ENCODE peak calls at places on chromosomes 2 and 18, in six cellular contexts. M is Caki2, K is SIG-M5, F is hepatocyte, B is tibial artery, N is midbrain. J is an unnamed sample.

GRCh38 chr2:100240386-100240785 is 81.9 kb downstream of the LONRF2 start:
- DNase-seq in F (no peak), N (no peak), K (no peak), B (no peak), M (no peak), J (no peak)

GRCh38 chr2:6917071-6917760 is at the start of gene RNF144A:
- DNase-seq in B (no peak), F (peak), K (no peak), M (peak), N (peak), J (peak)

GRCh38 chr2:105746177-105747080 is 1.7 kb downstream of the NCK2 start:
- DNase-seq in F (peak), M (no peak), N (no peak), K (no peak), B (peak), J (peak)

GRCh38 chr2:241096979-241097378 is 5.1 kb downstream of the MTERF4 start:
- DNase-seq in B (no peak), K (no peak), M (no peak), N (no peak), F (no peak), J (no peak)

GRCh38 chr2:161041356-161041755 is 118.9 kb upstream of the TANK start:
- DNase-seq in M (no peak), N (no peak), K (no peak), F (no peak), B (no peak), J (no peak)

GRCh38 chr2:62870966-62871365 is 165.5 kb downstream of the EHBP1 start:
- DNase-seq in B (no peak), F (no peak), M (no peak), N (no peak), K (no peak), J (no peak)

GRCh38 chr18:50424877-50425690 is 50.2 kb downstream of the SKA1 start:
- DNase-seq in N (no peak), B (no peak), F (peak), K (no peak), M (peak), J (no peak)

GRCh38 chr2:41970898-41971660 is 76.7 kb upstream of the PKDCC start:
- DNase-seq in B (no peak), K (no peak), F (no peak), M (no peak), N (no peak), J (no peak)

GRCh38 chr2:220504890-220505564 is 877.6 kb downstream of the SLC4A3 start:
- DNase-seq in M (peak), K (no peak), N (no peak), F (peak), B (no peak), J (no peak)

GRCh38 chr2:112340416-112340815 is 65.0 kb downstream of the ZC3H6 start:
- DNase-seq in F (peak), N (no peak), K (no peak), B (no peak), M (no peak), J (no peak)

GRCh38 chr18:46574740-46575108 is 82.3 kb downstream of the LOXHD1 start:
- DNase-seq in M (no peak), K (no peak), F (no peak), N (no peak), B (no peak), J (no peak)

GRCh38 chr18:45628979-45629958 is 14.0 kb downstream of the SLC14A2 start:
- DNase-seq in F (no peak), M (no peak), K (no peak), N (no peak), B (no peak), J (no peak)

GRCh38 chr2:214378455-214379103 is 32.3 kb upstream of the VWC2L start:
- DNase-seq in N (no peak), K (no peak), B (no peak), M (no peak), F (no peak), J (no peak)

GRCh38 chr2:197502201-197502600 is 2.0 kb downstream of the HSPE1 start:
- DNase-seq in M (peak), B (no peak), N (no peak), K (no peak), F (no peak), J (no peak)

GRCh38 chr2:189236066-189236465 is 56.5 kb upstream of the COL5A2 start:
- DNase-seq in B (no peak), K (no peak), N (no peak), M (no peak), F (no peak), J (no peak)

GRCh38 chr2:217452928-217453327 is 549.9 kb downstream of the TNS1 start:
- DNase-seq in M (no peak), K (no peak), B (no peak), F (no peak), N (no peak), J (no peak)

GRCh38 chr2:162509288-162509968 is 165.5 kb downstream of the GCA start:
- DNase-seq in N (no peak), M (peak), K (no peak), B (no peak), F (no peak), J (no peak)

GRCh38 chr2:168773719-168774521 is 28.5 kb upstream of the NOSTRIN start:
- DNase-seq in F (peak), N (peak), M (peak), K (no peak), B (no peak), J (peak)

GRCh38 chr2:53028259-53028658 is 739.3 kb upstream of the CHAC2 start:
- DNase-seq in N (no peak), K (no peak), F (no peak), M (no peak), B (no peak), J (no peak)

GRCh38 chr2:129479892-129480291 is 499.6 kb upstream of the RAB6C start:
- DNase-seq in M (no peak), K (no peak), B (no peak), F (no peak), N (no peak), J (no peak)

GRCh38 chr2:181892795-181893435 is 1.4 kb downstream of the ITPRID2 start:
- DNase-seq in N (peak), K (no peak), B (no peak), M (no peak), F (no peak), J (no peak)

GRCh38 chr2:181810823-181811695 is 80.5 kb upstream of the ITPRID2 start:
- DNase-seq in M (peak), F (peak), K (no peak), N (no peak), B (no peak), J (no peak)

GRCh38 chr18:79940126-79940813 is 11.2 kb downstream of the SLC66A2 start:
- DNase-seq in K (no peak), F (no peak), N (no peak), M (no peak), B (peak), J (peak)

GRCh38 chr2:58866040-58866439 is 624.9 kb upstream of the FANCL start:
- DNase-seq in F (no peak), B (no peak), N (no peak), M (no peak), K (no peak), J (no peak)

GRCh38 chr2:234968633-234969328 is 17.0 kb downstream of the SH3BP4 start:
- DNase-seq in N (no peak), K (no peak), B (no peak), M (no peak), F (no peak), J (no peak)

GRCh38 chr18:58787750-58788149 is 76.9 kb upstream of the ZNF532 start:
- DNase-seq in N (peak), M (no peak), K (no peak), F (no peak), B (no peak), J (no peak)

GRCh38 chr2:97911210-97911921 is 84.4 kb downstream of the TMEM131 start:
- DNase-seq in K (peak), M (no peak), F (no peak), B (no peak), N (no peak), J (no peak)

GRCh38 chr2:224941958-224942357 is 100.3 kb downstream of the DOCK10 start:
- DNase-seq in N (no peak), B (no peak), F (no peak), M (no peak), K (no peak), J (no peak)

GRCh38 chr2:71693286-71694270 is 240.2 kb downstream of the DYSF start:
- DNase-seq in B (peak), M (no peak), N (no peak), K (no peak), F (no peak), J (no peak)

GRCh38 chr2:50448556-50448955 is 583.4 kb downstream of the NRXN1 start:
- DNase-seq in F (no peak), B (no peak), M (no peak), K (no peak), N (no peak), J (no peak)

GRCh38 chr18:25133879-25134278 is 218.1 kb downstream of the ZNF521 start:
- DNase-seq in F (no peak), N (no peak), M (no peak), K (no peak), B (no peak), J (no peak)

GRCh38 chr2:148874868-148875341 is at the start of gene KIF5C:
- DNase-seq in B (peak), N (peak), K (no peak), M (peak), F (peak), J (peak)

GRCh38 chr2:232891621-232892071 is 21.6 kb downstream of the SNORC start:
- DNase-seq in B (peak), N (no peak), F (no peak), K (no peak), M (no peak), J (peak)

GRCh38 chr2:10286216-10287037 is 16.3 kb upstream of the HPCAL1 start:
- DNase-seq in B (peak), N (peak), F (no peak), M (peak), K (no peak), J (peak)

J was measured in psoas muscle.